ENCODE peak calls at places on chromosomes 11 and 22, in six cellular contexts. F is CD8-positive, alpha-beta T cell; M is dorsolateral prefrontal cortex; J is body of pancreas; K is lower leg skin; Y is foreskin fibroblast. O is an unnamed sample.
A peak's percentile ranks its signal among the peaks of the same experiment; 100 is the strongest.

GRCh38 chr11:45649544-45650165 is 15.8 kb downstream of the CHST1 start:
- DNase-seq in F (no peak), M (no peak), J (no peak), K (peak; percentile 57), Y (no peak), O (no peak)

GRCh38 chr11:77113382-77114088 is 10.9 kb downstream of the OMP start:
- DNase-seq in F (no peak), M (no peak), J (peak; percentile 51), K (no peak), Y (peak; percentile 67), O (no peak)

GRCh38 chr11:92628401-92629292 is 340.8 kb upstream of the MTNR1B start:
- DNase-seq in F (no peak), M (no peak), J (no peak), K (no peak), Y (no peak), O (no peak)

GRCh38 chr11:62880803-62881578 is at the start of gene SLC3A2:
- DNase-seq in F (peak; percentile 88), M (peak; percentile 83), J (peak; percentile 90), K (peak; percentile 98), Y (peak; percentile 97), O (no peak)

GRCh38 chr11:45383229-45383628 is 97.1 kb upstream of the SYT13 start:
- DNase-seq in F (no peak), M (no peak), J (no peak), K (no peak), Y (peak; percentile 19), O (no peak)

GRCh38 chr11:2235588-2236326 is 34.6 kb downstream of the ASCL2 start:
- DNase-seq in F (no peak), M (no peak), J (no peak), K (no peak), Y (no peak), O (no peak)

GRCh38 chr11:95067828-95068244 is 1.1 kb downstream of the SRSF8 start:
- DNase-seq in F (no peak), M (no peak), J (no peak), K (peak; percentile 92), Y (no peak), O (no peak)

GRCh38 chr11:103637250-103637649 is 399.2 kb upstream of the DDI1 start:
- DNase-seq in F (no peak), M (no peak), J (no peak), K (no peak), Y (peak; percentile 60), O (no peak)

GRCh38 chr11:3927129-3927796 is 71.8 kb downstream of the STIM1 start:
- DNase-seq in F (no peak), M (no peak), J (no peak), K (no peak), Y (no peak), O (no peak)

GRCh38 chr11:2742611-2743426 is 43.0 kb upstream of the KCNQ1OT1 start:
- DNase-seq in F (no peak), M (no peak), J (no peak), K (no peak), Y (no peak), O (no peak)

GRCh38 chr22:50613291-50613981 is 12.8 kb downstream of the MAPK8IP2 start:
- DNase-seq in F (no peak), M (no peak), J (peak; percentile 92), K (peak; percentile 85), Y (peak; percentile 24), O (no peak)

DNA sequence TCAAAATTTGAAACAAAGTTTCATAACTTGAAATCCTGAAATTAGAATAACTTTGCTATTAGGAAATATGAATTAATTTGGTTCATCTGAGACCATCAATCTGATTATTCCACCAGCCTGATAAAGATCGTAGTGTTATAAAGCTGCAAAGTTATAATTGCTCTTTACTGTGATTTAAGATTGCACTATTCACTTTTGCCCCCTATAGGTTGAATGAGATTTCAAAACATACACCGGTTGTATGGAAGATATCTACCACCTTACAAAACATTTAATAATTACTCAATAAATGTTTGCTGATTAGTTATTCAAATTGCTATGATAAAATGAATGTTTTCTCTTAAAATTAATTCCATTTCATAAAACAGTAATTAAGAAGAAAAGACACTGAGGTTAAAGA is 26.1 kb downstream of the APIP start:
- DNase-seq in F (no peak), M (no peak), J (no peak), K (no peak), Y (peak; percentile 46), O (no peak)
- TF ChIP-seq CTCF in F (no peak), M (peak; percentile 38), J (peak; percentile 13), K (no peak), Y (peak; percentile 6), O (no peak)

GRCh38 chr22:43891360-43892182 is at the start of gene PNPLA5:
- DNase-seq in F (no peak), M (peak; percentile 64), J (no peak), K (no peak), Y (peak; percentile 32), O (no peak)
- H3K4me3 ChIP-seq in F (no peak within 1 kb of the TSS), M (peak within 1 kb of the TSS; percentile 48), J (no peak within 1 kb of the TSS), K (no peak within 1 kb of the TSS), Y (peak within 1 kb of the TSS; percentile 25), O (no peak within 1 kb of the TSS)

GRCh38 chr11:10305964-10306918 is 1.4 kb downstream of the ADM start:
- DNase-seq in F (no peak), M (no peak), J (peak; percentile 40), K (peak; percentile 90), Y (peak; percentile 47), O (no peak)
- TF ChIP-seq CTCF in F (no peak), M (no peak), J (no peak), K (no peak), Y (no peak), O (no peak)

GRCh38 chr22:28440517-28441366 is 238.9 kb downstream of the TTC28 start:
- DNase-seq in F (no peak), M (no peak), J (peak; percentile 19), K (no peak), Y (peak; percentile 75), O (no peak)

GRCh38 chr22:28430656-28431055 is 249.0 kb downstream of the TTC28 start:
- DNase-seq in F (no peak), M (no peak), J (no peak), K (no peak), Y (no peak), O (no peak)

GRCh38 chr22:28438183-28438778 is 241.4 kb downstream of the TTC28 start:
- DNase-seq in F (no peak), M (no peak), J (no peak), K (no peak), Y (no peak), O (no peak)

GRCh38 chr22:28435271-28435825 is 244.3 kb downstream of the TTC28 start:
- DNase-seq in F (no peak), M (no peak), J (peak; percentile 84), K (peak; percentile 88), Y (no peak), O (no peak)

DNA sequence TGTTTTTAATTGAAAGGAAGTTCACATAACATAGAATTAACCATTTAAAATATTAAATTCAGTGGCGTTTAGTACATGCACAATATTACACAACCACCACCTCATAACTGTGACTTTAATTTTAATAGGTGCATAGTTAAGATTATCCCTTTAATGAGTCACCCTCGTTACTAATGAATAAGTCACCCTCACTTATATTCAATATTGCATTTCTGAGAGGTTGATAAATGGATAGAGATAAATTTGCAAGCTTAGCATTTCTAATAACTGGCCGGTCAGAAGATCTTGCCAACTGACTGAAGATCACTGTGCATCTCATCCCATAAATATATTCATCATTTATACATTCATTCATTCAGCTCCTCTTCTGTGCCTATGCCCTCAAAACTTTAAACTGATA is 243.7 kb downstream of the TTC28 start:
- DNase-seq in F (no peak), M (no peak), J (no peak), K (no peak), Y (no peak), O (no peak)
- H3K4me3 ChIP-seq in F (no peak overlapping the region), M (no peak overlapping the region), J (no peak overlapping the region), K (no peak overlapping the region), Y (no peak overlapping the region), O (no peak overlapping the region)

DNA sequence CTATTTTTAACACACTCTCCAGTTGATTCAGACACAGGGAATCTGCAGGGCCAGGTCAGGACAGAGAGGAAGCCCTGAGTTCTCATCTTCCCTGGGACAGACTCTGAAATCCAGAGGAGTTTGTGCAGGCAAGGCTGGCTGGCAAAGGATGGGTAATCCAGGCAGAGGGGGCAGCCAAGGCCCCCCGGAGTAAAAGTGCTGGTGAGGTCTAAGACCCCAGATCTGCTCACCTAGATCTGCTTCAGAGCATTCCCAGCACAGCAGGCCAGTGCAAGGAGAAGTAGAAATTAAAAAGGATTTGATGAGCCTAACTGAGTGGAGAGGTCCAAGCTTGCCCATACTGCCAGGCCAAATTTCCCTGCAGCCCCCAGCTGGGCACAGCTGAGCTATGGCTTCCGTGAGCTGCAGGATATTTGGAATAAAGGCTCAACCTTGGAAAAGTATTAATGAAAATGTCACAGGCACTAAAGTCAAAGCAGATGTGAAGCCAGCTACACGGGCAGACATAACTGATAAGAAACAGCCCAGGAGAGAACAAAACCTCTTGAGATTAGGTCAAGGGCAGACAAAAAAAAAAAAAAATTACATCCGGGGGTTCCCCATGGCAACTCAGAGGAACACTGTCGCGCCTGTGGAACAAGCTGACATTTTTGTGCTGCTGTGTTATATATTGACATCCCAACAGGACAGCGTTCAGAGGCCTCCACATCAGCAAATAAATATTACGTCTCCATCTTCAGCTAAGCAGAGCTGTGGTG is 40.9 kb upstream of the MN1 start:
- DNase-seq in F (no peak), M (no peak), J (no peak), K (peak; percentile 50), Y (no peak), O (no peak)
- TF ChIP-seq CTCF in F (no peak), M (no peak), J (no peak), K (no peak), Y (no peak), O (no peak)

DNA sequence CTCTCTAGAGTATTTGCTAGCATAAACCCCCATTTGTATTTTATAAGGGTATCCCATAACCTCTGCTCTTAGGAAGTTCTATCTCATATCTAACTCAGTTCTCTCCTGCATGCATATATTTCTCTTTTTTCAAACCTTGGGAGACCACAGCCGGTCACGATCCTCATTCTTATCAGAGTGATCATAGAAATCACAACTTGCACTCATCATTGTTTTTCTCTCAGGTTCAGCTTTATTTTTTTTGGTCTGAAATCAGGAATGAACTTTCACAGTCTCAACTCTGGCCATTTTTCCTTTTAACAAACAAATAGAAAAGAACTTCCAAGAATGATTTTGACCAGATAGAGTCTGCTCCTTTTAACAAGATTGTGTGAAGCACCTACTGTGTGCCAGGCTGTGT is 98.6 kb upstream of the BLID start:
- DNase-seq in F (no peak), M (no peak), J (no peak), K (no peak), Y (peak; percentile 65), O (no peak)
- H3K4me3 ChIP-seq in F (no peak overlapping the region), M (no peak overlapping the region), J (no peak overlapping the region), K (no peak overlapping the region), Y (no peak overlapping the region), O (no peak overlapping the region)

DNA sequence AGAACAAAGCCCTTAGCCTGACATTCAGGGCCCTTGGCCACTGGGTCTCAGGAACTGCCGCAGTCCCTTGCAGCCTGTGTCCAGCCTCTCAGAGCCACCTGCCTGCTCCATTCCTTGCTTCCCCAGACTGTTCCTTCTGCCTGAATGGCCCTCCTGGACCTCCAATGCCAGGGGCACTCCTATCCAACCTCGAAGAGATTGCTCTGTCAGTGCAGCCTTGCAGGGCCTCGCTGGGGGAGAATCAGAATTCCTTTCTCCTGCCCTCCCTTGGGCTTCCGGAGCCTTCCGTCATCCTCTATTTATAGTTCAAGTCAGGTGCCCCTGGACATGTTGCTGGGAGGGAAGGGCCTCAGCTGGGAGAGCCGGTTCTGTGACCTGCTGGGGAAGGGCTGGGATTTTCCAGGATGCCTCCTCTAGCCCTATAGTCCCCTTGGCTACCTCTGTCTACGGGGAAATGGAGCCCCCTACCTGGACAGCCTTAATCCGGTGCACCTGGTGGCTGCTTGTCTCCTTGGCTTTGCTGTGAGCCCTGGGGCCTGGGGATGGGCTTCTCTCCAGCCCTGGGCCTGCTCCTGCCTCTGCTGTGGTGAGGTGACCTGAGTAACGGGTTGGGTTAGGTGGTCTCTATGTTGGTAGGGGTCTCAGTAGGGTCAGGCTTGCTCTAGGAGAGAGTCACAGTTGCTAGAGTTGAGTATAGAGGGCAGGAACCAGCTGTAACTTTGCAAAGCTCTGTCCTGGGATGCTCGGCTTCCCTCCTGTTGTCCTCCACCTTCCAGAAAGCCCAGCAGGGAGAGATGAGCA is 45.9 kb upstream of the SYT7 start:
- DNase-seq in F (no peak), M (no peak), J (peak; percentile 96), K (no peak), Y (no peak), O (no peak)
- TF ChIP-seq CTCF in F (no peak), M (no peak), J (no peak), K (no peak), Y (no peak), O (no peak)